ENCODE peak calls at places on chromosomes 16 and 17, in eight cellular contexts. C is testis; A is CD4-positive, alpha-beta memory T cell; Y is stomach; H is fibroblast of lung; V is GM23338; P is MM.1S; L is CD4-positive, alpha-beta T cell. F is an unnamed sample.
A peak's percentile ranks its signal among the peaks of the same experiment; 100 is the strongest.

GRCh38 chr17:17070931-17071330 is 28.7 kb downstream of the MPRIP start:
- DNase-seq in V (no peak), A (no peak), P (no peak), H (no peak), Y (no peak), L (no peak), C (no peak), F (peak; percentile 16)

GRCh38 chr16:27951752-27952151 is 111.8 kb downstream of the GSG1L start:
- DNase-seq in A (no peak), C (no peak), H (no peak), Y (no peak), L (no peak), V (no peak), P (no peak), F (no peak)

GRCh38 chr16:11060364-11060763 is 116.0 kb downstream of the CLEC16A start:
- DNase-seq in P (no peak), Y (no peak), C (no peak), V (no peak), A (no peak), H (no peak), L (no peak), F (no peak)

GRCh38 chr17:49993423-49994037 is 1.5 kb downstream of the DLX3 start:
- DNase-seq in H (no peak), Y (peak; percentile 43), L (no peak), A (no peak), V (peak; percentile 88), P (no peak), C (no peak), F (no peak)

GRCh38 chr17:60421273-60422161 is 772 bp upstream of the CHCT1 start:
- DNase-seq in C (peak; percentile 66), L (peak; percentile 68), Y (peak; percentile 74), H (peak; percentile 62), A (peak; percentile 60), P (peak; percentile 77), V (peak; percentile 87), F (peak; percentile 69)

GRCh38 chr16:28875134-28876015 is 2.9 kb upstream of the ATP2A1 start:
- DNase-seq in C (no peak), Y (no peak), V (no peak), A (no peak), L (no peak), H (peak; percentile 6), P (no peak), F (no peak)

GRCh38 chr17:35879748-35880654 is at the start of gene CCL5:
- DNase-seq in V (no peak), Y (no peak), C (no peak), A (peak; percentile 45), H (no peak), P (peak; percentile 97), L (peak; percentile 21), F (no peak)

GRCh38 chr17:70144260-70144846 is 25.0 kb upstream of the KCNJ2 start:
- DNase-seq in L (no peak), Y (no peak), C (peak; percentile 21), P (peak; percentile 20), H (peak; percentile 73), A (no peak), V (peak; percentile 32), F (no peak)

GRCh38 chr16:85515830-85516397 is 97.2 kb upstream of the GSE1 start:
- DNase-seq in P (no peak), Y (peak; percentile 69), V (no peak), A (no peak), H (no peak), L (no peak), C (no peak), F (peak; percentile 90)

GRCh38 chr17:66655861-66656260 is 179.1 kb upstream of the CACNG5 start:
- DNase-seq in H (no peak), C (no peak), V (no peak), L (no peak), Y (no peak), A (no peak), P (no peak), F (no peak)

GRCh38 chr16:24141466-24141865 is 114.7 kb upstream of the CACNG3 start:
- DNase-seq in H (no peak), P (no peak), V (no peak), L (no peak), C (no peak), A (no peak), Y (no peak), F (no peak)

GRCh38 chr16:67013238-67013822 is 15.6 kb upstream of the CBFB start:
- DNase-seq in Y (no peak), V (peak; percentile 32), P (no peak), L (no peak), A (no peak), C (no peak), H (no peak), F (no peak)

GRCh38 chr17:17682293-17682736 is 1.1 kb downstream of the RAI1 start:
- DNase-seq in A (peak; percentile 32), P (peak; percentile 66), H (no peak), C (peak; percentile 63), Y (peak; percentile 57), L (peak; percentile 50), V (no peak), F (peak; percentile 85)

GRCh38 chr16:69107311-69107962 is 2.0 kb downstream of the HAS3 start:
- DNase-seq in Y (peak; percentile 50), A (no peak), V (peak; percentile 60), H (peak; percentile 15), C (peak; percentile 30), P (no peak), L (no peak), F (peak; percentile 61)

DNA sequence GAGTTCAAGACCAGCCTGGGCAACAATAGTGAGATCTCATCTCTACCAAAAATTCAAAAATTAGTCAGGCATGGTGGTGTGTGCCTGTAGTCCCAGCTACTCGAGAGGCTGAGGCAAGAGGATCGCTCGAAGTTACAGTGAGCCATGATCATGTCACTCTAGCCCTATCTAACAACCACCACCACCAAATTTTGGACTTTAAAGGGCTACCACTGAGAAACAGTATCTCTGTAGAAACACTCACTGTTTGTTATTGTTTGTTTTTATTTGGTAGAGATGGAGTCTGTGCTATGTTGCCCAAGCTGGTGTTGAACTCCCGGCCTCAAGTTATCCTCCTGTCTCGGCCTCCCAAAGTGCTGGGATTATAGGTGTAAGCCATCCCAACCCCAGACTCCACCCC is 1.3 kb upstream of the UBALD2 start:
- DNase-seq in Y (no peak), V (no peak), L (no peak), A (no peak), P (no peak), C (no peak), H (no peak), F (no peak)
- H3K27ac ChIP-seq in Y (peak overlapping the region; percentile 82), V (no peak overlapping the region), L (peak overlapping the region; percentile 37), A (peak overlapping the region; percentile 82), P (peak overlapping the region; percentile 97), C (no peak overlapping the region), H (peak overlapping the region; percentile 75), F (peak overlapping the region; percentile 82)

DNA sequence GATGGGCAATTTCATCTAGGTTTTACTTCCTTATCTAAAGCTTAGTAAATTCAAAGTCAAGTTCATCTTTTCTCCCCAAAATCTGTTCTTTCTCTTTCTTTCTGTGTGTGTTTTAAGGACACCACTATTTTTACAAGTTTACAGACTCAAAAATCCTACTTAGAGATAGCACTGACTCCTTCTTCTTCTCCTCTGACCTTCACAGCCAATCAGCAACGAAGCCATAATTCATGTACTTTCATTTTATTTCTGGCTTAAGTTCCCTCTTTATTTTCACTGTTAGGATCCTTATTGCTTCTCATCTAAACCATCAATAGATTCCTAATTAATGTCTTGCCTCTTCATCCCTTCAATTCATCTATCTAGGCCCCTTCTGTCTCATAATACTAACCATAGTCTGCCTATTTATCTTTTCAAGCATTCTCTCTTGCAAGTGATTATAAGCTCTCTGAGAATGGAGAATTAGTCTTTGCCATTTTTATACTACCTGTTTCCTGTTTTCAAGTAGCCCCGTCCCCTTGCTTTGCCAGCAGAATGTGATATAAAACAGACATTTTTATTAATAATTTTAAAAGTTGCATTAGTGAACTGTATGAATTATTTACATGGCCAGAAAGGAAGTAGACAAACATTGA is 27.0 kb downstream of the CDC27 start:
- DNase-seq in L (no peak), P (peak; percentile 20), A (no peak), C (no peak), Y (no peak), V (no peak), H (no peak), F (no peak)
- H3K27ac ChIP-seq in L (no peak overlapping the region), P (peak overlapping the region; percentile 20), A (no peak overlapping the region), C (no peak overlapping the region), Y (no peak overlapping the region), V (no peak overlapping the region), H (no peak overlapping the region), F (no peak overlapping the region)

GRCh38 chr17:31900877-31901276 is 631 bp downstream of the UTP6 start:
- DNase-seq in Y (no peak), V (peak; percentile 31), P (peak; percentile 14), H (peak; percentile 24), A (no peak), C (no peak), L (no peak), F (no peak)
- H3K27ac ChIP-seq in Y (peak overlapping the region; percentile 79), V (peak overlapping the region; percentile 75), P (peak overlapping the region; percentile 50), H (peak overlapping the region; percentile 70), A (peak overlapping the region; percentile 79), C (no peak overlapping the region), L (peak overlapping the region; percentile 46), F (no peak overlapping the region)

GRCh38 chr17:81002409-81003361 is 11.0 kb downstream of the CHMP6 start:
- DNase-seq in Y (peak; percentile 72), L (no peak), H (peak; percentile 72), P (no peak), A (no peak), V (no peak), C (no peak), F (no peak)
- H3K27ac ChIP-seq in Y (no peak overlapping the region), L (no peak overlapping the region), H (no peak overlapping the region), P (no peak overlapping the region), A (no peak overlapping the region), V (no peak overlapping the region), C (no peak overlapping the region), F (no peak overlapping the region)